ENCODE peak calls at places on chromosomes 6 and 20, in ten cellular contexts. One of them, this sample, is unnamed.

GRCh38 chr6:154411076-154411475 is 54.5 kb upstream of the IPCEF1 start:
- DNase-seq in HCT116: no peak
- DNase-seq in ovary: peak
- DNase-seq in CD8-positive, alpha-beta T cell: no peak
- DNase-seq in brain microvascular endothelial cell: no peak
- DNase-seq in transverse colon: no peak
- DNase-seq in A549: no peak
- DNase-seq in right atrium auricular region: no peak
- DNase-seq in spleen: no peak
- DNase-seq in heart right ventricle: no peak
- DNase-seq in this sample: no peak

GRCh38 chr20:9514461-9515210 is at the start of gene LAMP5:
- DNase-seq in spleen: no peak
- DNase-seq in heart right ventricle: peak
- DNase-seq in brain microvascular endothelial cell: peak
- DNase-seq in right atrium auricular region: no peak
- DNase-seq in A549: no peak
- DNase-seq in HCT116: no peak
- DNase-seq in ovary: peak
- DNase-seq in transverse colon: no peak
- DNase-seq in CD8-positive, alpha-beta T cell: no peak
- DNase-seq in this sample: no peak

GRCh38 chr20:22949710-22950109 is 85.4 kb upstream of the SSTR4 start:
- DNase-seq in right atrium auricular region: no peak
- DNase-seq in spleen: no peak
- DNase-seq in A549: peak
- DNase-seq in brain microvascular endothelial cell: peak
- DNase-seq in transverse colon: no peak
- DNase-seq in heart right ventricle: no peak
- DNase-seq in CD8-positive, alpha-beta T cell: no peak
- DNase-seq in HCT116: no peak
- DNase-seq in ovary: no peak
- DNase-seq in this sample: no peak

GRCh38 chr6:42200035-42200434 is 5.3 kb upstream of the GUCA1B start:
- DNase-seq in spleen: no peak
- DNase-seq in A549: peak
- DNase-seq in right atrium auricular region: no peak
- DNase-seq in ovary: no peak
- DNase-seq in transverse colon: no peak
- DNase-seq in CD8-positive, alpha-beta T cell: no peak
- DNase-seq in HCT116: no peak
- DNase-seq in heart right ventricle: no peak
- DNase-seq in brain microvascular endothelial cell: peak
- DNase-seq in this sample: no peak

GRCh38 chr20:57593134-57593886 is 26.9 kb downstream of the ZBP1 start:
- DNase-seq in right atrium auricular region: no peak
- DNase-seq in brain microvascular endothelial cell: no peak
- DNase-seq in A549: no peak
- DNase-seq in transverse colon: peak
- DNase-seq in ovary: no peak
- DNase-seq in HCT116: no peak
- DNase-seq in CD8-positive, alpha-beta T cell: no peak
- DNase-seq in spleen: peak
- DNase-seq in heart right ventricle: no peak
- DNase-seq in this sample: no peak

GRCh38 chr20:33908351-33908750 is 85.4 kb upstream of the RALY start:
- DNase-seq in HCT116: no peak
- DNase-seq in heart right ventricle: no peak
- DNase-seq in transverse colon: no peak
- DNase-seq in CD8-positive, alpha-beta T cell: no peak
- DNase-seq in spleen: no peak
- DNase-seq in brain microvascular endothelial cell: no peak
- DNase-seq in right atrium auricular region: no peak
- DNase-seq in ovary: no peak
- DNase-seq in A549: no peak
- DNase-seq in this sample: no peak

GRCh38 chr20:5602346-5602745 is 147.9 kb upstream of the SHLD1 start:
- DNase-seq in spleen: no peak
- DNase-seq in HCT116: no peak
- DNase-seq in transverse colon: no peak
- DNase-seq in heart right ventricle: no peak
- DNase-seq in brain microvascular endothelial cell: no peak
- DNase-seq in ovary: no peak
- DNase-seq in right atrium auricular region: no peak
- DNase-seq in CD8-positive, alpha-beta T cell: no peak
- DNase-seq in A549: no peak
- DNase-seq in this sample: no peak

GRCh38 chr6:53486679-53487078 is 58.2 kb downstream of the GCLC start:
- DNase-seq in transverse colon: no peak
- DNase-seq in HCT116: no peak
- DNase-seq in spleen: no peak
- DNase-seq in right atrium auricular region: no peak
- DNase-seq in heart right ventricle: no peak
- DNase-seq in A549: no peak
- DNase-seq in ovary: no peak
- DNase-seq in CD8-positive, alpha-beta T cell: no peak
- DNase-seq in brain microvascular endothelial cell: no peak
- DNase-seq in this sample: no peak

GRCh38 chr6:132490024-132490423 is 22.9 kb downstream of the STX7 start:
- DNase-seq in spleen: no peak
- DNase-seq in CD8-positive, alpha-beta T cell: no peak
- DNase-seq in ovary: no peak
- DNase-seq in HCT116: no peak
- DNase-seq in right atrium auricular region: no peak
- DNase-seq in heart right ventricle: no peak
- DNase-seq in brain microvascular endothelial cell: no peak
- DNase-seq in transverse colon: peak
- DNase-seq in A549: no peak
- DNase-seq in this sample: no peak

GRCh38 chr6:141174932-141175331 is 957.8 kb upstream of the GJE1 start:
- DNase-seq in A549: no peak
- DNase-seq in transverse colon: no peak
- DNase-seq in ovary: no peak
- DNase-seq in right atrium auricular region: no peak
- DNase-seq in CD8-positive, alpha-beta T cell: no peak
- DNase-seq in HCT116: no peak
- DNase-seq in spleen: peak
- DNase-seq in heart right ventricle: no peak
- DNase-seq in brain microvascular endothelial cell: no peak
- DNase-seq in this sample: no peak

GRCh38 chr20:39090881-39091280 is 128.7 kb downstream of the DHX35 start:
- DNase-seq in CD8-positive, alpha-beta T cell: no peak
- DNase-seq in ovary: no peak
- DNase-seq in spleen: no peak
- DNase-seq in brain microvascular endothelial cell: no peak
- DNase-seq in heart right ventricle: no peak
- DNase-seq in transverse colon: no peak
- DNase-seq in A549: no peak
- DNase-seq in HCT116: no peak
- DNase-seq in right atrium auricular region: no peak
- DNase-seq in this sample: no peak

DNA sequence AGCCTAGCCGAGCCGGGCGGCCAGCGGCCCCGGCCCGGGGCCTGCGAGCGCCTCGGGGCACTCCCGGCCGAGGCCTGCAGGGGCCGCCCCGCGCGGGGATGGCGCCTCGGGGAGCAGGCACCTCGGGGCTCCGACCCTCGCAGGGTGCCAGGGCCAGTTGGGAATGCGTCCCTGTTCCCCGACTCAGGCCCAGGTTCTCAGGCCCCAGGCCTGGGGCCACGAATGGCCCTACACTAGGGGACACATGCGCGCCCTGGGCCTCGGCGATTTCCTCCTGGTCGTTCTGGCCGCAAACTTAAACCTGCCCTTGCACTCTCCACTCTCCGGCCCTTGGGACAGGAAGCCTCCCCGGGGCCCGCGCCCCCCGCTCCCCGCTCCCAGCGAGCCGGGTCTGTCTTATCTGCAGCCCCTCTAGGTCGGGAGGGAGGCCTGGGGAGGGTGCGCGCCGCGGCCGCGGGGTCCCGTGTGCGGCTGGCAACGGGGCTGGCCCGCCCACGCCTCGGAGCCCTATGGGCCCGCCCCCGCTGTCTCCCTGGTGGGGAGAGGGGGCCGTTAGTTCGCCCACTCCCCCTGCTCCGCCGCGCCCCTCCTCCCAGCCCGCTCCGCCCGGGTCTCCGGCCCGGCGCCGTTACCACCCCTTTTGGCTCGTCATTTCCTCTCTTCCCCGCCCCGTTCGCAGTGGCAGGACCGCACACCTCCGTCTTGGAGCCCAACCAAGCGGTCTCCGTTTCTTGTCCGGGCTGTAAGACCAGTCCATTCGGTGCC is 611 bp downstream of the NFYA start:
- DNase-seq in brain microvascular endothelial cell: peak
- DNase-seq in CD8-positive, alpha-beta T cell: peak
- DNase-seq in right atrium auricular region: peak
- DNase-seq in spleen: peak
- DNase-seq in ovary: peak
- DNase-seq in HCT116: peak
- DNase-seq in A549: peak
- DNase-seq in transverse colon: peak
- DNase-seq in heart right ventricle: peak
- DNase-seq in this sample: peak
- TF ChIP-seq CTCF in brain microvascular endothelial cell: peak
- TF ChIP-seq CTCF in CD8-positive, alpha-beta T cell: peak
- TF ChIP-seq CTCF in right atrium auricular region: peak
- TF ChIP-seq CTCF in spleen: peak
- TF ChIP-seq CTCF in ovary: no peak
- TF ChIP-seq CTCF in HCT116: no peak
- TF ChIP-seq CTCF in A549: no peak
- TF ChIP-seq CTCF in transverse colon: peak
- TF ChIP-seq CTCF in heart right ventricle: peak
- TF ChIP-seq CTCF in this sample: no peak

GRCh38 chr20:47498606-47499005 is 3.1 kb upstream of the NCOA3 start:
- DNase-seq in spleen: no peak
- DNase-seq in right atrium auricular region: no peak
- DNase-seq in CD8-positive, alpha-beta T cell: no peak
- DNase-seq in ovary: no peak
- DNase-seq in brain microvascular endothelial cell: no peak
- DNase-seq in HCT116: no peak
- DNase-seq in A549: no peak
- DNase-seq in transverse colon: no peak
- DNase-seq in heart right ventricle: no peak
- DNase-seq in this sample: no peak
- H3K27ac ChIP-seq in spleen: no peak
- H3K27ac ChIP-seq in right atrium auricular region: no peak
- H3K27ac ChIP-seq in CD8-positive, alpha-beta T cell: no peak
- H3K27ac ChIP-seq in ovary: no peak
- H3K27ac ChIP-seq in brain microvascular endothelial cell: no peak
- H3K27ac ChIP-seq in HCT116: no peak
- H3K27ac ChIP-seq in A549: peak
- H3K27ac ChIP-seq in transverse colon: no peak
- H3K27ac ChIP-seq in heart right ventricle: no peak
- H3K27ac ChIP-seq in this sample: no peak

GRCh38 chr20:17227199-17227535 is 327 bp downstream of the PCSK2 start:
- DNase-seq in right atrium auricular region: no peak
- DNase-seq in CD8-positive, alpha-beta T cell: no peak
- DNase-seq in HCT116: no peak
- DNase-seq in spleen: no peak
- DNase-seq in transverse colon: no peak
- DNase-seq in A549: no peak
- DNase-seq in brain microvascular endothelial cell: no peak
- DNase-seq in ovary: no peak
- DNase-seq in heart right ventricle: no peak
- DNase-seq in this sample: no peak

GRCh38 chr20:17225891-17226409 is 890 bp upstream of the PCSK2 start:
- DNase-seq in ovary: peak
- DNase-seq in heart right ventricle: peak
- DNase-seq in CD8-positive, alpha-beta T cell: no peak
- DNase-seq in spleen: peak
- DNase-seq in transverse colon: no peak
- DNase-seq in right atrium auricular region: no peak
- DNase-seq in brain microvascular endothelial cell: no peak
- DNase-seq in HCT116: no peak
- DNase-seq in A549: no peak
- DNase-seq in this sample: no peak

GRCh38 chr20:17228624-17229061 is 1.8 kb downstream of the PCSK2 start:
- DNase-seq in A549: no peak
- DNase-seq in brain microvascular endothelial cell: no peak
- DNase-seq in spleen: peak
- DNase-seq in HCT116: no peak
- DNase-seq in ovary: peak
- DNase-seq in heart right ventricle: peak
- DNase-seq in transverse colon: no peak
- DNase-seq in CD8-positive, alpha-beta T cell: no peak
- DNase-seq in right atrium auricular region: no peak
- DNase-seq in this sample: no peak

GRCh38 chr20:17227669-17228623 is 1.1 kb downstream of the PCSK2 start:
- DNase-seq in ovary: peak
- DNase-seq in transverse colon: no peak
- DNase-seq in CD8-positive, alpha-beta T cell: no peak
- DNase-seq in heart right ventricle: no peak
- DNase-seq in right atrium auricular region: no peak
- DNase-seq in brain microvascular endothelial cell: no peak
- DNase-seq in spleen: no peak
- DNase-seq in A549: no peak
- DNase-seq in HCT116: no peak
- DNase-seq in this sample: no peak

GRCh38 chr20:17226410-17227198 is at the start of gene PCSK2:
- DNase-seq in transverse colon: peak
- DNase-seq in brain microvascular endothelial cell: peak
- DNase-seq in ovary: peak
- DNase-seq in spleen: peak
- DNase-seq in right atrium auricular region: no peak
- DNase-seq in heart right ventricle: peak
- DNase-seq in CD8-positive, alpha-beta T cell: no peak
- DNase-seq in HCT116: no peak
- DNase-seq in A549: peak
- DNase-seq in this sample: peak
- TF ChIP-seq CTCF in transverse colon: no peak
- TF ChIP-seq CTCF in brain microvascular endothelial cell: no peak
- TF ChIP-seq CTCF in ovary: no peak
- TF ChIP-seq CTCF in spleen: no peak
- TF ChIP-seq CTCF in right atrium auricular region: no peak
- TF ChIP-seq CTCF in heart right ventricle: no peak
- TF ChIP-seq CTCF in CD8-positive, alpha-beta T cell: no peak
- TF ChIP-seq CTCF in HCT116: no peak
- TF ChIP-seq CTCF in A549: no peak
- TF ChIP-seq CTCF in this sample: no peak

DNA sequence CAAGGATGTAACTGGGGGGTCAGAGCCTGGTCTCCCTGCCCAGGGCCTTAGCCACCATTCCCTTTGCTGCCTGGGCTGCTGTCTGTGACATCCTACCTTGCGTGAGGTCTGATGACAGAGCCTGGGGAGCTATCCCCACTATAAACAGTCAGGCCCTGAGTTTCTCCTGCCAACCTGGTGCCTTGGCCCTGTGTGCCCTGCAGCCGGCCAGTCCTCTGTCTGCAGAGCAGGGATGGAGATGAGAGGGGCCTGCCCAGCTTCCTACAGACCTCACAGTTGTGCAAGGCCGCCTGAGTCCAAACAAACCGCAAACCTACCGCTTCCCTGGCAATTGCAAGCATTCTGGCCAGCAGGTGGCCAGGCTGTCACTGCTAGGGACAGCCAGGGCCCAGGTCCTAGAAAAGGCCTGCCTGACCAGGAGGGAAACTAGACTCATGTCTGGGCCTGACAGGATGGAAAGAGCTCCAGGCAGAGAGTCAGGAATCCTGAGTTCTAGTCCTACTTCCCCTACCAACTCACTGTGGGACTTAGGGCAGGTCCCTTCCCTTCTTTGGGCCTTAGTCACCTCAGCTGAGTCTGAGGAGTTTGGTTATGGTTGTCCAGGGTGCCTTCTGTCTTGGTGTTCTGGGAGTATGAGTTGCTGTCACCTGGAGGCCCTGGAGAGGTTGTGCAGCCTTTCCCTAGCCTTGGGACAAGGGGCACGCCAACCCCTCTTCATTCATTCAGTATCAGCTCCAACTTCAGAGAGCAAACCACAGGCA is 86.2 kb downstream of the VEGFA start:
- DNase-seq in HCT116: peak
- DNase-seq in CD8-positive, alpha-beta T cell: no peak
- DNase-seq in spleen: no peak
- DNase-seq in ovary: no peak
- DNase-seq in brain microvascular endothelial cell: peak
- DNase-seq in transverse colon: peak
- DNase-seq in heart right ventricle: peak
- DNase-seq in A549: peak
- DNase-seq in right atrium auricular region: no peak
- DNase-seq in this sample: peak
- H3K27ac ChIP-seq in HCT116: no peak
- H3K27ac ChIP-seq in CD8-positive, alpha-beta T cell: no peak
- H3K27ac ChIP-seq in spleen: no peak
- H3K27ac ChIP-seq in ovary: no peak
- H3K27ac ChIP-seq in brain microvascular endothelial cell: no peak
- H3K27ac ChIP-seq in transverse colon: no peak
- H3K27ac ChIP-seq in heart right ventricle: no peak
- H3K27ac ChIP-seq in A549: peak
- H3K27ac ChIP-seq in right atrium auricular region: no peak
- H3K27ac ChIP-seq in this sample: no peak

This sample was measured in lung.